ENCODE peak calls at places on chromosomes 6 and 20, in five cellular contexts. B is dorsolateral prefrontal cortex; P is NCI-H2029 treated with DMSO at 0.1 percent for 48 hours; W is stimulated activated naive CD8-positive, alpha-beta T cell treated with anti-CD3 and anti-CD28 coated beads, Interleukin-15, amount 100 ng/mL, for 72 hours; H is activated T-cell treated with anti-CD3 and anti-CD28 coated beads, Interleukin-2, amount 50 U/mL, for 72 hours. A is an unnamed sample.

GRCh38 chr20:63448050-63448449 is 24.4 kb downstream of the KCNQ2 start:
- DNase-seq in H (no peak), B (no peak), W (no peak), P (no peak), A (no peak)

GRCh38 chr6:37788259-37788658 is 31.3 kb upstream of the ZFAND3 start:
- DNase-seq in B (no peak), P (no peak), H (no peak), W (no peak), A (no peak)

GRCh38 chr6:81842254-81842653 is 89.8 kb upstream of the TENT5A start:
- DNase-seq in B (no peak), P (no peak), W (no peak), H (no peak), A (no peak)

GRCh38 chr20:53692465-53693067 is 98.9 kb upstream of the ZNF217 start:
- DNase-seq in W (no peak), P (no peak), B (no peak), H (no peak), A (peak; percentile 9)

GRCh38 chr6:71252407-71252806 is 36.2 kb upstream of the OGFRL1 start:
- DNase-seq in P (no peak), W (no peak), H (no peak), B (no peak), A (no peak)

GRCh38 chr20:62133051-62133845 is 9.9 kb downstream of the PSMA7 start:
- DNase-seq in P (no peak), W (no peak), H (no peak), B (no peak), A (no peak)

GRCh38 chr20:40532103-40532502 is 156.9 kb downstream of the MAFB start:
- DNase-seq in H (peak; percentile 7), W (no peak), B (no peak), P (no peak), A (peak; percentile 10)

GRCh38 chr6:41462980-41463930 is 82.9 kb upstream of the FOXP4 start:
- DNase-seq in H (peak; percentile 54), P (no peak), B (peak; percentile 8), W (peak; percentile 42), A (no peak)

GRCh38 chr6:106097368-106098231 is 11.5 kb downstream of the PRDM1 start:
- DNase-seq in B (no peak), W (peak; percentile 67), H (peak; percentile 60), P (no peak), A (peak; percentile 82)

GRCh38 chr20:15924556-15924955 is 648.7 kb downstream of the KIF16B start:
- DNase-seq in H (no peak), B (no peak), W (no peak), P (no peak), A (no peak)

GRCh38 chr6:83044211-83044768 is 21.4 kb downstream of the UBE3D start:
- DNase-seq in B (no peak), H (no peak), W (no peak), P (no peak), A (no peak)

GRCh38 chr6:87393026-87393622 is 14.6 kb upstream of the CFAP206 start:
- DNase-seq in B (no peak), P (peak; percentile 54), W (peak; percentile 41), H (peak; percentile 52), A (peak; percentile 57)

GRCh38 chr20:1177680-1178079 is 7.1 kb downstream of the TMEM74B start:
- DNase-seq in P (no peak), H (no peak), W (no peak), B (no peak), A (no peak)

GRCh38 chr6:3316363-3316762 is 57.6 kb downstream of the PSMG4 start:
- DNase-seq in W (no peak), H (no peak), P (no peak), B (no peak), A (no peak)

GRCh38 chr6:5111626-5112025 is 26.5 kb downstream of the PPP1R3G start:
- DNase-seq in P (no peak), H (no peak), W (no peak), B (no peak), A (no peak)

GRCh38 chr6:165895421-165896165 is 232.6 kb upstream of the PDE10A start:
- DNase-seq in W (no peak), H (no peak), B (no peak), P (no peak), A (no peak)

GRCh38 chr20:4230651-4231050 is 215.3 kb upstream of the RNF24 start:
- DNase-seq in P (no peak), H (no peak), B (no peak), W (no peak), A (no peak)

GRCh38 chr20:9179193-9179802 is 110.4 kb downstream of the PLCB4 start:
- DNase-seq in H (no peak), B (no peak), P (no peak), W (no peak), A (no peak)